ENCODE peak calls at places on chromosomes 13 and 19, in six cellular contexts. One of them, this sample, is unnamed.

GRCh38 chr19:43798546-43799409 is 3.5 kb downstream of the LYPD5 start:
- DNase-seq in T-helper 2 cell: no peak
- DNase-seq in neural progenitor cell: peak; percentile 66
- DNase-seq in CD8-positive, alpha-beta memory T cell: peak; percentile 37
- DNase-seq in AG08395: no peak
- DNase-seq in tibial artery: no peak
- DNase-seq in this sample: peak; percentile 70

GRCh38 chr13:34201050-34201913 is 383.3 kb downstream of the RFC3 start:
- DNase-seq in T-helper 2 cell: no peak
- DNase-seq in neural progenitor cell: no peak
- DNase-seq in CD8-positive, alpha-beta memory T cell: no peak
- DNase-seq in AG08395: peak; percentile 72
- DNase-seq in tibial artery: no peak
- DNase-seq in this sample: no peak

GRCh38 chr19:14561832-14562351 is 10.0 kb downstream of the NDUFB7 start:
- DNase-seq in T-helper 2 cell: peak; percentile 24
- DNase-seq in neural progenitor cell: no peak
- DNase-seq in CD8-positive, alpha-beta memory T cell: no peak
- DNase-seq in AG08395: peak; percentile 19
- DNase-seq in tibial artery: peak; percentile 41
- DNase-seq in this sample: no peak

GRCh38 chr13:109593230-109593629 is 193.2 kb downstream of the IRS2 start:
- DNase-seq in T-helper 2 cell: no peak
- DNase-seq in neural progenitor cell: no peak
- DNase-seq in CD8-positive, alpha-beta memory T cell: no peak
- DNase-seq in AG08395: no peak
- DNase-seq in tibial artery: no peak
- DNase-seq in this sample: no peak

GRCh38 chr19:42069619-42070293 is at the start of gene GRIK5:
- DNase-seq in T-helper 2 cell: no peak
- DNase-seq in neural progenitor cell: peak; percentile 65
- DNase-seq in CD8-positive, alpha-beta memory T cell: no peak
- DNase-seq in AG08395: no peak
- DNase-seq in tibial artery: no peak
- DNase-seq in this sample: no peak

GRCh38 chr13:85653681-85654080 is 145.5 kb downstream of the SLITRK6 start:
- DNase-seq in T-helper 2 cell: no peak
- DNase-seq in neural progenitor cell: no peak
- DNase-seq in CD8-positive, alpha-beta memory T cell: no peak
- DNase-seq in AG08395: no peak
- DNase-seq in tibial artery: no peak
- DNase-seq in this sample: no peak

GRCh38 chr13:59861676-59862075 is 302.1 kb downstream of the DIAPH3 start:
- DNase-seq in T-helper 2 cell: no peak
- DNase-seq in neural progenitor cell: no peak
- DNase-seq in CD8-positive, alpha-beta memory T cell: no peak
- DNase-seq in AG08395: no peak
- DNase-seq in tibial artery: no peak
- DNase-seq in this sample: no peak

GRCh38 chr13:31896427-31896826 is 135.1 kb upstream of the FRY start:
- DNase-seq in T-helper 2 cell: no peak
- DNase-seq in neural progenitor cell: peak; percentile 8
- DNase-seq in CD8-positive, alpha-beta memory T cell: no peak
- DNase-seq in AG08395: peak; percentile 90
- DNase-seq in tibial artery: peak; percentile 48
- DNase-seq in this sample: no peak

GRCh38 chr19:41537789-41538188 is 38.2 kb upstream of the CEACAM21 start:
- DNase-seq in T-helper 2 cell: no peak
- DNase-seq in neural progenitor cell: no peak
- DNase-seq in CD8-positive, alpha-beta memory T cell: no peak
- DNase-seq in AG08395: peak; percentile 28
- DNase-seq in tibial artery: no peak
- DNase-seq in this sample: no peak

GRCh38 chr13:63517376-63517775 is 2101.7 kb upstream of the PCDH20 start:
- DNase-seq in T-helper 2 cell: no peak
- DNase-seq in neural progenitor cell: no peak
- DNase-seq in CD8-positive, alpha-beta memory T cell: no peak
- DNase-seq in AG08395: no peak
- DNase-seq in tibial artery: no peak
- DNase-seq in this sample: no peak

GRCh38 chr13:40519637-40520036 is 146.8 kb downstream of the FOXO1 start:
- DNase-seq in T-helper 2 cell: no peak
- DNase-seq in neural progenitor cell: no peak
- DNase-seq in CD8-positive, alpha-beta memory T cell: no peak
- DNase-seq in AG08395: no peak
- DNase-seq in tibial artery: no peak
- DNase-seq in this sample: no peak

GRCh38 chr13:97000295-97000925 is 6.1 kb upstream of the OXGR1 start:
- DNase-seq in T-helper 2 cell: no peak
- DNase-seq in neural progenitor cell: no peak
- DNase-seq in CD8-positive, alpha-beta memory T cell: no peak
- DNase-seq in AG08395: peak; percentile 38
- DNase-seq in tibial artery: no peak
- DNase-seq in this sample: no peak

GRCh38 chr19:1811942-1812425 is at the start of gene ATP8B3:
- DNase-seq in T-helper 2 cell: peak; percentile 41
- DNase-seq in neural progenitor cell: no peak
- DNase-seq in CD8-positive, alpha-beta memory T cell: peak; percentile 74
- DNase-seq in AG08395: peak; percentile 99
- DNase-seq in tibial artery: no peak
- DNase-seq in this sample: no peak

GRCh38 chr13:99265823-99266426 is 7.7 kb upstream of the GPR18 start:
- DNase-seq in T-helper 2 cell: peak; percentile 48
- DNase-seq in neural progenitor cell: peak; percentile 56
- DNase-seq in CD8-positive, alpha-beta memory T cell: no peak
- DNase-seq in AG08395: peak; percentile 66
- DNase-seq in tibial artery: no peak
- DNase-seq in this sample: no peak

GRCh38 chr13:110964229-110965037 is 49.6 kb upstream of the ANKRD10 start:
- DNase-seq in T-helper 2 cell: no peak
- DNase-seq in neural progenitor cell: no peak
- DNase-seq in CD8-positive, alpha-beta memory T cell: no peak
- DNase-seq in AG08395: no peak
- DNase-seq in tibial artery: no peak
- DNase-seq in this sample: no peak

GRCh38 chr13:40787062-40787461 is 2.3 kb upstream of the SLC25A15 start:
- DNase-seq in T-helper 2 cell: no peak
- DNase-seq in neural progenitor cell: no peak
- DNase-seq in CD8-positive, alpha-beta memory T cell: no peak
- DNase-seq in AG08395: no peak
- DNase-seq in tibial artery: no peak
- DNase-seq in this sample: no peak

GRCh38 chr19:6424190-6424938 is at the start of gene KHSRP:
- DNase-seq in T-helper 2 cell: peak; percentile 6
- DNase-seq in neural progenitor cell: peak; percentile 67
- DNase-seq in CD8-positive, alpha-beta memory T cell: peak; percentile 23
- DNase-seq in AG08395: peak; percentile 34
- DNase-seq in tibial artery: no peak
- DNase-seq in this sample: no peak

GRCh38 chr13:33874871-33875270 is 56.9 kb downstream of the RFC3 start:
- DNase-seq in T-helper 2 cell: no peak
- DNase-seq in neural progenitor cell: no peak
- DNase-seq in CD8-positive, alpha-beta memory T cell: no peak
- DNase-seq in AG08395: no peak
- DNase-seq in tibial artery: no peak
- DNase-seq in this sample: no peak

GRCh38 chr13:37187110-37187509 is 81.6 kb upstream of the CSNK1A1L start:
- DNase-seq in T-helper 2 cell: no peak
- DNase-seq in neural progenitor cell: no peak
- DNase-seq in CD8-positive, alpha-beta memory T cell: no peak
- DNase-seq in AG08395: peak; percentile 54
- DNase-seq in tibial artery: no peak
- DNase-seq in this sample: no peak

GRCh38 chr13:51425410-51426042 is 27.3 kb downstream of the INTS6 start:
- DNase-seq in T-helper 2 cell: no peak
- DNase-seq in neural progenitor cell: no peak
- DNase-seq in CD8-positive, alpha-beta memory T cell: no peak
- DNase-seq in AG08395: peak; percentile 54
- DNase-seq in tibial artery: no peak
- DNase-seq in this sample: no peak

GRCh38 chr19:47765522-47766358 is 12.8 kb upstream of the SELENOW start:
- DNase-seq in T-helper 2 cell: no peak
- DNase-seq in neural progenitor cell: peak; percentile 78
- DNase-seq in CD8-positive, alpha-beta memory T cell: peak; percentile 28
- DNase-seq in AG08395: peak; percentile 70
- DNase-seq in tibial artery: no peak
- DNase-seq in this sample: peak; percentile 51

GRCh38 chr19:36972594-36972993 is 56.5 kb downstream of the ZNF568 start:
- DNase-seq in T-helper 2 cell: no peak
- DNase-seq in neural progenitor cell: no peak
- DNase-seq in CD8-positive, alpha-beta memory T cell: no peak
- DNase-seq in AG08395: no peak
- DNase-seq in tibial artery: no peak
- DNase-seq in this sample: no peak

GRCh38 chr19:16449330-16449961 is 22.3 kb downstream of the EPS15L1 start:
- DNase-seq in T-helper 2 cell: peak; percentile 59
- DNase-seq in neural progenitor cell: no peak
- DNase-seq in CD8-positive, alpha-beta memory T cell: no peak
- DNase-seq in AG08395: no peak
- DNase-seq in tibial artery: no peak
- DNase-seq in this sample: no peak

GRCh38 chr13:27408074-27408473 is 16.3 kb upstream of the GTF3A start:
- DNase-seq in T-helper 2 cell: no peak
- DNase-seq in neural progenitor cell: no peak
- DNase-seq in CD8-positive, alpha-beta memory T cell: no peak
- DNase-seq in AG08395: no peak
- DNase-seq in tibial artery: no peak
- DNase-seq in this sample: no peak

GRCh38 chr13:97252735-97253134 is 30.6 kb downstream of the MBNL2 start:
- DNase-seq in T-helper 2 cell: no peak
- DNase-seq in neural progenitor cell: no peak
- DNase-seq in CD8-positive, alpha-beta memory T cell: no peak
- DNase-seq in AG08395: no peak
- DNase-seq in tibial artery: no peak
- DNase-seq in this sample: no peak

GRCh38 chr13:112791662-112792440 is 102.0 kb downstream of the ATP11A start:
- DNase-seq in T-helper 2 cell: no peak
- DNase-seq in neural progenitor cell: no peak
- DNase-seq in CD8-positive, alpha-beta memory T cell: no peak
- DNase-seq in AG08395: no peak
- DNase-seq in tibial artery: no peak
- DNase-seq in this sample: no peak

GRCh38 chr13:113534236-113534860 is 43.8 kb upstream of the DCUN1D2 start:
- DNase-seq in T-helper 2 cell: no peak
- DNase-seq in neural progenitor cell: no peak
- DNase-seq in CD8-positive, alpha-beta memory T cell: no peak
- DNase-seq in AG08395: no peak
- DNase-seq in tibial artery: no peak
- DNase-seq in this sample: no peak

GRCh38 chr19:45223879-45224278 is 21.3 kb downstream of the EXOC3L2 start:
- DNase-seq in T-helper 2 cell: no peak
- DNase-seq in neural progenitor cell: no peak
- DNase-seq in CD8-positive, alpha-beta memory T cell: no peak
- DNase-seq in AG08395: no peak
- DNase-seq in tibial artery: no peak
- DNase-seq in this sample: no peak

GRCh38 chr13:79593611-79594275 is 112.8 kb downstream of the NDFIP2 start:
- DNase-seq in T-helper 2 cell: no peak
- DNase-seq in neural progenitor cell: no peak
- DNase-seq in CD8-positive, alpha-beta memory T cell: no peak
- DNase-seq in AG08395: peak; percentile 61
- DNase-seq in tibial artery: no peak
- DNase-seq in this sample: no peak

GRCh38 chr13:106349080-106349841 is 186.2 kb downstream of the EFNB2 start:
- DNase-seq in T-helper 2 cell: no peak
- DNase-seq in neural progenitor cell: peak; percentile 71
- DNase-seq in CD8-positive, alpha-beta memory T cell: no peak
- DNase-seq in AG08395: no peak
- DNase-seq in tibial artery: peak; percentile 26
- DNase-seq in this sample: peak; percentile 18

GRCh38 chr19:46863818-46864629 is 3.2 kb downstream of the ARHGAP35 start:
- DNase-seq in T-helper 2 cell: no peak
- DNase-seq in neural progenitor cell: peak; percentile 82
- DNase-seq in CD8-positive, alpha-beta memory T cell: no peak
- DNase-seq in AG08395: peak; percentile 72
- DNase-seq in tibial artery: no peak
- DNase-seq in this sample: no peak

GRCh38 chr19:42068361-42068755 is 1.6 kb downstream of the GRIK5 start:
- DNase-seq in T-helper 2 cell: no peak
- DNase-seq in neural progenitor cell: no peak
- DNase-seq in CD8-positive, alpha-beta memory T cell: no peak
- DNase-seq in AG08395: no peak
- DNase-seq in tibial artery: no peak
- DNase-seq in this sample: no peak

GRCh38 chr19:5893907-5894703 is 9.5 kb downstream of the NDUFA11 start:
- DNase-seq in T-helper 2 cell: no peak
- DNase-seq in neural progenitor cell: no peak
- DNase-seq in CD8-positive, alpha-beta memory T cell: no peak
- DNase-seq in AG08395: no peak
- DNase-seq in tibial artery: no peak
- DNase-seq in this sample: no peak

GRCh38 chr13:59750860-59751259 is 412.9 kb downstream of the DIAPH3 start:
- DNase-seq in T-helper 2 cell: no peak
- DNase-seq in neural progenitor cell: peak; percentile 90
- DNase-seq in CD8-positive, alpha-beta memory T cell: no peak
- DNase-seq in AG08395: peak; percentile 80
- DNase-seq in tibial artery: no peak
- DNase-seq in this sample: no peak

GRCh38 chr13:77533875-77534788 is 1.4 kb upstream of the SCEL start:
- DNase-seq in T-helper 2 cell: no peak
- DNase-seq in neural progenitor cell: no peak
- DNase-seq in CD8-positive, alpha-beta memory T cell: no peak
- DNase-seq in AG08395: no peak
- DNase-seq in tibial artery: no peak
- DNase-seq in this sample: no peak

GRCh38 chr13:93700115-93700514 is 473.5 kb downstream of the GPC6 start:
- DNase-seq in T-helper 2 cell: no peak
- DNase-seq in neural progenitor cell: no peak
- DNase-seq in CD8-positive, alpha-beta memory T cell: no peak
- DNase-seq in AG08395: no peak
- DNase-seq in tibial artery: no peak
- DNase-seq in this sample: no peak

GRCh38 chr19:33468361-33469170 is 53.0 kb downstream of the PEPD start:
- DNase-seq in T-helper 2 cell: no peak
- DNase-seq in neural progenitor cell: no peak
- DNase-seq in CD8-positive, alpha-beta memory T cell: no peak
- DNase-seq in AG08395: peak; percentile 48
- DNase-seq in tibial artery: no peak
- DNase-seq in this sample: no peak

GRCh38 chr13:102999498-102999897 is 66.7 kb downstream of the SLC10A2 start:
- DNase-seq in T-helper 2 cell: no peak
- DNase-seq in neural progenitor cell: no peak
- DNase-seq in CD8-positive, alpha-beta memory T cell: no peak
- DNase-seq in AG08395: no peak
- DNase-seq in tibial artery: no peak
- DNase-seq in this sample: no peak